ENCODE peak calls at places on chromosomes 3 and 15, in eight cellular contexts. M is Caki2; J is effector CD4-positive, alpha-beta T cell; L is fibroblast of lung; Y is activated CD4-positive, alpha-beta T cell treated with anti-CD3 and anti-CD28 coated beads for 24 hours; S is left colon; Z is thyroid gland; I is erythroblast. B is an unnamed sample.

GRCh38 chr3:183372911-183373310 is 55.5 kb downstream of the MCF2L2 start:
- DNase-seq in M (no peak), J (no peak), L (no peak), Y (no peak), S (no peak), Z (no peak), I (no peak), B (no peak)

GRCh38 chr15:41894791-41895463 is 1.1 kb upstream of the SPTBN5 start:
- DNase-seq in M (peak), J (peak), L (peak), Y (peak), S (peak), Z (peak), I (no peak), B (no peak)

GRCh38 chr3:108453541-108454057 is 56.8 kb downstream of the MYH15 start:
- DNase-seq in M (no peak), J (no peak), L (no peak), Y (no peak), S (no peak), Z (no peak), I (no peak), B (no peak)

GRCh38 chr15:44541282-44541958 is 4.5 kb downstream of the EIF3J start:
- DNase-seq in M (peak), J (no peak), L (peak), Y (no peak), S (no peak), Z (no peak), I (no peak), B (no peak)

GRCh38 chr3:66475386-66476020 is 25.3 kb downstream of the LRIG1 start:
- DNase-seq in M (no peak), J (no peak), L (no peak), Y (no peak), S (no peak), Z (no peak), I (no peak), B (no peak)

GRCh38 chr3:64377942-64378341 is 152.7 kb upstream of the PRICKLE2 start:
- DNase-seq in M (no peak), J (no peak), L (no peak), Y (no peak), S (no peak), Z (no peak), I (no peak), B (no peak)

GRCh38 chr3:71104586-71104985 is 478.9 kb downstream of the FOXP1 start:
- DNase-seq in M (no peak), J (no peak), L (no peak), Y (no peak), S (no peak), Z (no peak), I (no peak), B (no peak)

GRCh38 chr3:34157491-34157890 is 359.1 kb downstream of the PDCD6IP start:
- DNase-seq in M (no peak), J (no peak), L (no peak), Y (no peak), S (no peak), Z (no peak), I (no peak), B (no peak)

GRCh38 chr3:16148783-16149182 is 25.7 kb upstream of the GALNT15 start:
- DNase-seq in M (peak), J (no peak), L (peak), Y (no peak), S (peak), Z (peak), I (no peak), B (no peak)

GRCh38 chr15:89828324-89829145 is 13.9 kb upstream of the ANPEP start:
- DNase-seq in M (peak), J (no peak), L (peak), Y (no peak), S (peak), Z (peak), I (no peak), B (no peak)

GRCh38 chr3:127177226-127177625 is 15.7 kb upstream of the PRR23E start:
- DNase-seq in M (no peak), J (no peak), L (no peak), Y (no peak), S (no peak), Z (no peak), I (no peak), B (no peak)

GRCh38 chr3:119292666-119293065 is 1.5 kb upstream of the ARHGAP31 start:
- DNase-seq in M (no peak), J (no peak), L (no peak), Y (no peak), S (no peak), Z (no peak), I (no peak), B (no peak)

GRCh38 chr3:36784012-36784763 is 19.8 kb upstream of the DCLK3 start:
- DNase-seq in M (no peak), J (no peak), L (no peak), Y (no peak), S (no peak), Z (no peak), I (no peak), B (no peak)

GRCh38 chr3:196889844-196890243 is 22.1 kb downstream of the SENP5 start:
- DNase-seq in M (no peak), J (no peak), L (no peak), Y (no peak), S (no peak), Z (no peak), I (no peak), B (no peak)

GRCh38 chr3:151384741-151385174 is at the start of gene P2RY12:
- DNase-seq in M (no peak), J (no peak), L (no peak), Y (no peak), S (no peak), Z (no peak), I (no peak), B (no peak)

GRCh38 chr15:85649372-85649771 is 145.4 kb downstream of the KLHL25 start:
- DNase-seq in M (no peak), J (no peak), L (peak), Y (no peak), S (no peak), Z (no peak), I (no peak), B (peak)

GRCh38 chr3:50982540-50983325 is 308.0 kb downstream of the DOCK3 start:
- DNase-seq in M (no peak), J (no peak), L (no peak), Y (no peak), S (no peak), Z (no peak), I (no peak), B (no peak)

GRCh38 chr3:78086150-78086549 is 1046.3 kb downstream of the ROBO2 start:
- DNase-seq in M (no peak), J (no peak), L (peak), Y (no peak), S (no peak), Z (no peak), I (no peak), B (no peak)

GRCh38 chr15:66124626-66125025 is 128.9 kb downstream of the MEGF11 start:
- DNase-seq in M (no peak), J (no peak), L (no peak), Y (no peak), S (no peak), Z (no peak), I (no peak), B (no peak)

GRCh38 chr15:78932216-78932808 is 12.5 kb downstream of the CTSH start:
- DNase-seq in M (no peak), J (no peak), L (no peak), Y (no peak), S (no peak), Z (no peak), I (no peak), B (no peak)

GRCh38 chr15:83320404-83320803 is 35.9 kb upstream of the BNC1 start:
- DNase-seq in M (no peak), J (no peak), L (peak), Y (no peak), S (no peak), Z (no peak), I (no peak), B (no peak)

GRCh38 chr3:151611464-151611863 is 122.3 kb upstream of the AADACL2 start:
- DNase-seq in M (no peak), J (no peak), L (no peak), Y (no peak), S (no peak), Z (no peak), I (no peak), B (no peak)

GRCh38 chr15:89490550-89491315 is 5.7 kb downstream of the RHCG start:
- DNase-seq in M (no peak), J (no peak), L (no peak), Y (no peak), S (no peak), Z (no peak), I (no peak), B (no peak)

GRCh38 chr3:30518201-30518864 is 88.1 kb upstream of the TGFBR2 start:
- DNase-seq in M (peak), J (no peak), L (peak), Y (no peak), S (peak), Z (peak), I (no peak), B (no peak)

GRCh38 chr15:89003865-89004725 is 84.2 kb upstream of the ABHD2 start:
- DNase-seq in M (no peak), J (no peak), L (peak), Y (no peak), S (no peak), Z (peak), I (peak), B (no peak)

GRCh38 chr3:52346623-52347530 is 30.8 kb downstream of the DNAH1 start:
- DNase-seq in M (no peak), J (no peak), L (peak), Y (no peak), S (no peak), Z (no peak), I (no peak), B (no peak)

GRCh38 chr15:78618490-78618934 is 2.3 kb downstream of the CHRNA3 start:
- DNase-seq in M (peak), J (peak), L (peak), Y (peak), S (peak), Z (peak), I (peak), B (peak)

GRCh38 chr3:134028486-134029255 is 1.1 kb downstream of the SLCO2A1 start:
- DNase-seq in M (no peak), J (no peak), L (no peak), Y (no peak), S (no peak), Z (peak), I (no peak), B (no peak)

GRCh38 chr15:70268698-70269251 is 171.1 kb upstream of the TLE3 start:
- DNase-seq in M (peak), J (no peak), L (no peak), Y (no peak), S (no peak), Z (no peak), I (no peak), B (no peak)

GRCh38 chr3:148223266-148223665 is 474.4 kb upstream of the AGTR1 start:
- DNase-seq in M (no peak), J (no peak), L (no peak), Y (no peak), S (no peak), Z (no peak), I (no peak), B (no peak)

GRCh38 chr3:126353694-126354321 is 3.4 kb downstream of the KLF15 start:
- DNase-seq in M (no peak), J (no peak), L (no peak), Y (no peak), S (peak), Z (no peak), I (no peak), B (no peak)

GRCh38 chr3:111218615-111219014 is 147.0 kb downstream of the NECTIN3 start:
- DNase-seq in M (no peak), J (no peak), L (no peak), Y (no peak), S (no peak), Z (no peak), I (no peak), B (no peak)

GRCh38 chr3:123521179-123521969 is 63.5 kb downstream of the HACD2 start:
- DNase-seq in M (no peak), J (no peak), L (peak), Y (no peak), S (no peak), Z (no peak), I (no peak), B (no peak)

GRCh38 chr3:32423956-32424558 is 32.4 kb downstream of the CMTM7 start:
- DNase-seq in M (no peak), J (no peak), L (no peak), Y (no peak), S (no peak), Z (no peak), I (peak), B (no peak)

GRCh38 chr15:96342611-96343528 is 12.4 kb downstream of the NR2F2 start:
- DNase-seq in M (no peak), J (no peak), L (peak), Y (no peak), S (no peak), Z (no peak), I (no peak), B (no peak)

GRCh38 chr15:98070132-98070531 is 109.6 kb downstream of the ARRDC4 start:
- DNase-seq in M (no peak), J (no peak), L (no peak), Y (no peak), S (no peak), Z (no peak), I (no peak), B (no peak)

GRCh38 chr3:9036327-9037112 is 73.2 kb upstream of the RAD18 start:
- DNase-seq in M (no peak), J (no peak), L (peak), Y (no peak), S (peak), Z (peak), I (no peak), B (no peak)

GRCh38 chr15:67098768-67099282 is 33.4 kb downstream of the SMAD3 start:
- DNase-seq in M (peak), J (no peak), L (no peak), Y (no peak), S (no peak), Z (no peak), I (no peak), B (no peak)

GRCh38 chr3:53056442-53056841 is 10.6 kb upstream of the SFMBT1 start:
- DNase-seq in M (no peak), J (no peak), L (no peak), Y (no peak), S (no peak), Z (no peak), I (peak), B (no peak)

B was measured in SW 1271.